ENCODE peak calls at places on chromosomes 11 and 22, in eight cellular contexts. One of them, this sample, is unnamed.

GRCh38 chr11:46293066-46293465 is 15.6 kb downstream of the CREB3L1 start:
- DNase-seq in epithelial cell of proximal tubule: no peak
- DNase-seq in upper lobe of right lung: no peak
- DNase-seq in RWPE1: no peak
- DNase-seq in SK-N-SH: no peak
- DNase-seq in sigmoid colon: no peak
- DNase-seq in IMR-90: no peak
- DNase-seq in hepatocyte: no peak
- DNase-seq in this sample: no peak

GRCh38 chr11:43969543-43969942 is 27.1 kb downstream of the C11orf96 start:
- DNase-seq in SK-N-SH: peak
- DNase-seq in hepatocyte: no peak
- DNase-seq in RWPE1: no peak
- DNase-seq in upper lobe of right lung: no peak
- DNase-seq in sigmoid colon: no peak
- DNase-seq in IMR-90: no peak
- DNase-seq in epithelial cell of proximal tubule: no peak
- DNase-seq in this sample: no peak

GRCh38 chr22:32909561-32910348 is 108.2 kb downstream of the TIMP3 start:
- DNase-seq in epithelial cell of proximal tubule: no peak
- DNase-seq in RWPE1: no peak
- DNase-seq in SK-N-SH: no peak
- DNase-seq in upper lobe of right lung: no peak
- DNase-seq in sigmoid colon: no peak
- DNase-seq in IMR-90: no peak
- DNase-seq in hepatocyte: no peak
- DNase-seq in this sample: no peak

GRCh38 chr11:128341767-128342318 is 245.5 kb downstream of the ETS1 start:
- DNase-seq in hepatocyte: no peak
- DNase-seq in upper lobe of right lung: no peak
- DNase-seq in SK-N-SH: no peak
- DNase-seq in epithelial cell of proximal tubule: no peak
- DNase-seq in IMR-90: no peak
- DNase-seq in sigmoid colon: no peak
- DNase-seq in RWPE1: no peak
- DNase-seq in this sample: no peak

GRCh38 chr22:42695294-42695693 is 25.4 kb downstream of the A4GALT start:
- DNase-seq in epithelial cell of proximal tubule: no peak
- DNase-seq in hepatocyte: no peak
- DNase-seq in SK-N-SH: no peak
- DNase-seq in sigmoid colon: no peak
- DNase-seq in RWPE1: no peak
- DNase-seq in IMR-90: no peak
- DNase-seq in upper lobe of right lung: no peak
- DNase-seq in this sample: no peak

GRCh38 chr11:64206457-64207246 is at the start of gene FERMT3:
- DNase-seq in epithelial cell of proximal tubule: no peak
- DNase-seq in upper lobe of right lung: peak
- DNase-seq in RWPE1: no peak
- DNase-seq in SK-N-SH: peak
- DNase-seq in sigmoid colon: no peak
- DNase-seq in IMR-90: no peak
- DNase-seq in hepatocyte: no peak
- DNase-seq in this sample: no peak

GRCh38 chr11:45025716-45026492 is 75.2 kb upstream of the TP53I11 start:
- DNase-seq in epithelial cell of proximal tubule: no peak
- DNase-seq in SK-N-SH: peak
- DNase-seq in RWPE1: no peak
- DNase-seq in upper lobe of right lung: no peak
- DNase-seq in hepatocyte: no peak
- DNase-seq in sigmoid colon: peak
- DNase-seq in IMR-90: peak
- DNase-seq in this sample: no peak

GRCh38 chr11:36890841-36891240 is 292.8 kb upstream of the RAG2 start:
- DNase-seq in SK-N-SH: no peak
- DNase-seq in epithelial cell of proximal tubule: no peak
- DNase-seq in IMR-90: no peak
- DNase-seq in hepatocyte: no peak
- DNase-seq in sigmoid colon: no peak
- DNase-seq in RWPE1: no peak
- DNase-seq in upper lobe of right lung: no peak
- DNase-seq in this sample: no peak

GRCh38 chr11:10909141-10909883 is 51.5 kb upstream of the ZBED5 start:
- DNase-seq in SK-N-SH: no peak
- DNase-seq in upper lobe of right lung: no peak
- DNase-seq in sigmoid colon: no peak
- DNase-seq in epithelial cell of proximal tubule: no peak
- DNase-seq in IMR-90: peak
- DNase-seq in hepatocyte: no peak
- DNase-seq in RWPE1: no peak
- DNase-seq in this sample: no peak

GRCh38 chr11:35151896-35152295 is 12.9 kb downstream of the CD44 start:
- DNase-seq in sigmoid colon: no peak
- DNase-seq in RWPE1: no peak
- DNase-seq in SK-N-SH: no peak
- DNase-seq in hepatocyte: no peak
- DNase-seq in epithelial cell of proximal tubule: no peak
- DNase-seq in upper lobe of right lung: no peak
- DNase-seq in IMR-90: no peak
- DNase-seq in this sample: no peak

GRCh38 chr22:49106136-49106930 is 721.3 kb downstream of the BRD1 start:
- DNase-seq in SK-N-SH: no peak
- DNase-seq in hepatocyte: no peak
- DNase-seq in IMR-90: no peak
- DNase-seq in epithelial cell of proximal tubule: no peak
- DNase-seq in upper lobe of right lung: peak
- DNase-seq in RWPE1: no peak
- DNase-seq in sigmoid colon: peak
- DNase-seq in this sample: no peak

GRCh38 chr11:71473793-71474080 is 20.7 kb downstream of the NADSYN1 start:
- DNase-seq in sigmoid colon: peak
- DNase-seq in upper lobe of right lung: no peak
- DNase-seq in hepatocyte: no peak
- DNase-seq in epithelial cell of proximal tubule: no peak
- DNase-seq in IMR-90: no peak
- DNase-seq in SK-N-SH: no peak
- DNase-seq in RWPE1: no peak
- DNase-seq in this sample: no peak

GRCh38 chr11:35040221-35040942 is 98.6 kb upstream of the CD44 start:
- DNase-seq in hepatocyte: no peak
- DNase-seq in upper lobe of right lung: no peak
- DNase-seq in IMR-90: peak
- DNase-seq in SK-N-SH: no peak
- DNase-seq in sigmoid colon: no peak
- DNase-seq in epithelial cell of proximal tubule: no peak
- DNase-seq in RWPE1: peak
- DNase-seq in this sample: no peak

GRCh38 chr11:43327987-43328386 is 16.2 kb downstream of the API5 start:
- DNase-seq in SK-N-SH: no peak
- DNase-seq in RWPE1: peak
- DNase-seq in upper lobe of right lung: no peak
- DNase-seq in sigmoid colon: no peak
- DNase-seq in epithelial cell of proximal tubule: peak
- DNase-seq in IMR-90: peak
- DNase-seq in hepatocyte: peak
- DNase-seq in this sample: peak

GRCh38 chr11:45795379-45795778 is 9.6 kb upstream of the SLC35C1 start:
- DNase-seq in sigmoid colon: peak
- DNase-seq in epithelial cell of proximal tubule: no peak
- DNase-seq in RWPE1: no peak
- DNase-seq in hepatocyte: no peak
- DNase-seq in upper lobe of right lung: no peak
- DNase-seq in IMR-90: no peak
- DNase-seq in SK-N-SH: no peak
- DNase-seq in this sample: no peak

GRCh38 chr22:46996595-46997310 is 234.3 kb downstream of the TBC1D22A start:
- DNase-seq in hepatocyte: no peak
- DNase-seq in epithelial cell of proximal tubule: no peak
- DNase-seq in upper lobe of right lung: no peak
- DNase-seq in SK-N-SH: peak
- DNase-seq in sigmoid colon: peak
- DNase-seq in IMR-90: no peak
- DNase-seq in RWPE1: no peak
- DNase-seq in this sample: no peak

GRCh38 chr22:50267591-50268390 is 2.4 kb downstream of the MAPK11 start:
- DNase-seq in SK-N-SH: peak
- DNase-seq in sigmoid colon: peak
- DNase-seq in upper lobe of right lung: peak
- DNase-seq in epithelial cell of proximal tubule: no peak
- DNase-seq in RWPE1: peak
- DNase-seq in hepatocyte: peak
- DNase-seq in IMR-90: peak
- DNase-seq in this sample: no peak

GRCh38 chr11:94550513-94550912 is 6.8 kb downstream of the FUT4 start:
- DNase-seq in hepatocyte: no peak
- DNase-seq in RWPE1: no peak
- DNase-seq in IMR-90: no peak
- DNase-seq in epithelial cell of proximal tubule: no peak
- DNase-seq in sigmoid colon: no peak
- DNase-seq in SK-N-SH: no peak
- DNase-seq in upper lobe of right lung: no peak
- DNase-seq in this sample: no peak

GRCh38 chr11:87460842-87461637 is 423.3 kb downstream of the TMEM135 start:
- DNase-seq in IMR-90: no peak
- DNase-seq in sigmoid colon: no peak
- DNase-seq in hepatocyte: no peak
- DNase-seq in SK-N-SH: peak
- DNase-seq in upper lobe of right lung: no peak
- DNase-seq in RWPE1: no peak
- DNase-seq in epithelial cell of proximal tubule: no peak
- DNase-seq in this sample: no peak

GRCh38 chr11:87462171-87462570 is 424.4 kb downstream of the TMEM135 start:
- DNase-seq in RWPE1: no peak
- DNase-seq in IMR-90: no peak
- DNase-seq in epithelial cell of proximal tubule: no peak
- DNase-seq in SK-N-SH: no peak
- DNase-seq in hepatocyte: no peak
- DNase-seq in sigmoid colon: no peak
- DNase-seq in upper lobe of right lung: no peak
- DNase-seq in this sample: no peak

GRCh38 chr11:87456499-87456898 is 418.8 kb downstream of the TMEM135 start:
- DNase-seq in RWPE1: no peak
- DNase-seq in SK-N-SH: no peak
- DNase-seq in epithelial cell of proximal tubule: no peak
- DNase-seq in upper lobe of right lung: no peak
- DNase-seq in sigmoid colon: no peak
- DNase-seq in IMR-90: no peak
- DNase-seq in hepatocyte: no peak
- DNase-seq in this sample: no peak

GRCh38 chr11:87460269-87460668 is 422.5 kb downstream of the TMEM135 start:
- DNase-seq in SK-N-SH: no peak
- DNase-seq in upper lobe of right lung: no peak
- DNase-seq in RWPE1: no peak
- DNase-seq in sigmoid colon: no peak
- DNase-seq in IMR-90: no peak
- DNase-seq in epithelial cell of proximal tubule: no peak
- DNase-seq in hepatocyte: no peak
- DNase-seq in this sample: no peak

DNA sequence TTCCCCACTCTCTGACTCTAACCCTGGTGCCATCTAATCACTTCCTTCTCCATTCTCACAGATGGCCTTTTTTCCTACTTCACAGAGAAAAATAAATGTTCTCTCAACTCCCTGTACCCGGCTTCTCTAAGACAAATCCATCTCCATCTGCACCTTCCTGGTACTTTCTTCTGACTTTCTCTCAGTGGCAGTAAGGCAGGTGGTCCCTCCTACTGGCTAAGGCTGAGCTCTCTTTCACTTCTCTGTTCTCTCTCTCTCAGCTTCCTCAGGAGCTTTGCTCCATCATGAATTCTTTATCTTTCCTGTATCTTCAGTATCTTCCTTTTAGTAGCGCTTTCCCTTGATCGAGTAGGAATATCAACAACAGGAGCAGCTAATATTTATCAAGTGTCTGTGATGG is 421.6 kb downstream of the TMEM135 start:
- DNase-seq in RWPE1: no peak
- DNase-seq in upper lobe of right lung: no peak
- DNase-seq in hepatocyte: no peak
- DNase-seq in IMR-90: no peak
- DNase-seq in SK-N-SH: no peak
- DNase-seq in sigmoid colon: no peak
- DNase-seq in epithelial cell of proximal tubule: no peak
- DNase-seq in this sample: no peak
- TF ChIP-seq CTCF in RWPE1: no peak
- TF ChIP-seq CTCF in upper lobe of right lung: no peak
- TF ChIP-seq CTCF in hepatocyte: no peak
- TF ChIP-seq CTCF in IMR-90: no peak
- TF ChIP-seq CTCF in SK-N-SH: no peak
- TF ChIP-seq CTCF in sigmoid colon: no peak
- TF ChIP-seq CTCF in epithelial cell of proximal tubule: no peak
- TF ChIP-seq CTCF in this sample: no peak

GRCh38 chr22:17171016-17171312 is 11.9 kb upstream of the HDHD5 start:
- DNase-seq in epithelial cell of proximal tubule: no peak
- DNase-seq in upper lobe of right lung: no peak
- DNase-seq in SK-N-SH: no peak
- DNase-seq in RWPE1: no peak
- DNase-seq in hepatocyte: no peak
- DNase-seq in IMR-90: no peak
- DNase-seq in sigmoid colon: no peak
- DNase-seq in this sample: no peak
- TF ChIP-seq CTCF in epithelial cell of proximal tubule: no peak
- TF ChIP-seq CTCF in upper lobe of right lung: no peak
- TF ChIP-seq CTCF in SK-N-SH: no peak
- TF ChIP-seq CTCF in RWPE1: no peak
- TF ChIP-seq CTCF in hepatocyte: no peak
- TF ChIP-seq CTCF in IMR-90: peak
- TF ChIP-seq CTCF in sigmoid colon: no peak
- TF ChIP-seq CTCF in this sample: no peak

GRCh38 chr11:17846852-17847453 is 112.4 kb downstream of the KCNC1 start:
- DNase-seq in SK-N-SH: no peak
- DNase-seq in hepatocyte: peak
- DNase-seq in epithelial cell of proximal tubule: peak
- DNase-seq in RWPE1: no peak
- DNase-seq in IMR-90: peak
- DNase-seq in upper lobe of right lung: no peak
- DNase-seq in sigmoid colon: no peak
- DNase-seq in this sample: no peak
- TF ChIP-seq CTCF in SK-N-SH: peak
- TF ChIP-seq CTCF in hepatocyte: peak
- TF ChIP-seq CTCF in epithelial cell of proximal tubule: peak
- TF ChIP-seq CTCF in RWPE1: no peak
- TF ChIP-seq CTCF in IMR-90: peak
- TF ChIP-seq CTCF in upper lobe of right lung: no peak
- TF ChIP-seq CTCF in sigmoid colon: no peak
- TF ChIP-seq CTCF in this sample: no peak

GRCh38 chr11:125062931-125063428 is at the start of gene SLC37A2:
- DNase-seq in hepatocyte: peak
- DNase-seq in RWPE1: peak
- DNase-seq in IMR-90: peak
- DNase-seq in upper lobe of right lung: peak
- DNase-seq in epithelial cell of proximal tubule: no peak
- DNase-seq in sigmoid colon: peak
- DNase-seq in SK-N-SH: peak
- DNase-seq in this sample: no peak
- TF ChIP-seq CTCF in hepatocyte: peak
- TF ChIP-seq CTCF in RWPE1: peak
- TF ChIP-seq CTCF in IMR-90: peak
- TF ChIP-seq CTCF in upper lobe of right lung: peak
- TF ChIP-seq CTCF in epithelial cell of proximal tubule: peak
- TF ChIP-seq CTCF in sigmoid colon: no peak
- TF ChIP-seq CTCF in SK-N-SH: peak
- TF ChIP-seq CTCF in this sample: no peak